ENCODE peak calls at places on chromosomes 5 and 9, in ten cellular contexts. Z is GM12878, Y is Panc1, D is GM23338, R is HL-60, J is vagina, O is transverse colon, W is stomach, S is HCT116, T is sigmoid colon. P is an unnamed sample.

GRCh38 chr9:37251452-37251851 is 131.1 kb downstream of the ZCCHC7 start:
- DNase-seq in Z (no peak), Y (no peak), D (peak; percentile 92), R (no peak), J (no peak), O (no peak), W (no peak), S (no peak), T (no peak), P (no peak)

GRCh38 chr5:58800861-58801540 is 218.1 kb downstream of the RAB3C start:
- DNase-seq in Z (no peak), Y (no peak), D (no peak), R (no peak), J (no peak), O (no peak), W (no peak), S (no peak), T (no peak), P (no peak)

GRCh38 chr5:102545175-102545574 is 46.4 kb upstream of the SLCO6A1 start:
- DNase-seq in Z (no peak), Y (no peak), D (peak; percentile 86), R (no peak), J (no peak), O (no peak), W (no peak), S (peak; percentile 27), T (no peak), P (no peak)

GRCh38 chr9:137866226-137867141 is 11.1 kb upstream of the CACNA1B start:
- DNase-seq in Z (peak; percentile 23), Y (no peak), D (no peak), R (no peak), J (no peak), O (no peak), W (no peak), S (no peak), T (no peak), P (no peak)

GRCh38 chr5:160508780-160509361 is 87.2 kb downstream of the PTTG1 start:
- DNase-seq in Z (peak; percentile 76), Y (peak; percentile 84), D (peak; percentile 89), R (peak; percentile 52), J (no peak), O (peak; percentile 62), W (peak; percentile 53), S (peak; percentile 73), T (peak; percentile 73), P (peak; percentile 65)

GRCh38 chr5:125603321-125603720 is 819.9 kb upstream of the GRAMD2B start:
- DNase-seq in Z (no peak), Y (no peak), D (no peak), R (no peak), J (no peak), O (no peak), W (no peak), S (no peak), T (no peak), P (no peak)

GRCh38 chr9:129597355-129598088 is 23.4 kb downstream of the C9orf50 start:
- DNase-seq in Z (no peak), Y (no peak), D (peak; percentile 79), R (no peak), J (no peak), O (peak; percentile 62), W (peak; percentile 92), S (peak; percentile 86), T (peak; percentile 86), P (peak; percentile 66)

GRCh38 chr9:100775912-100776311 is 198.0 kb downstream of the CAVIN4 start:
- DNase-seq in Z (no peak), Y (no peak), D (no peak), R (no peak), J (no peak), O (no peak), W (no peak), S (no peak), T (no peak), P (no peak)

GRCh38 chr5:2215059-2215458 is 332.3 kb upstream of the IRX4 start:
- DNase-seq in Z (no peak), Y (no peak), D (no peak), R (no peak), J (peak; percentile 42), O (no peak), W (no peak), S (no peak), T (no peak), P (no peak)

GRCh38 chr9:7973123-7973522 is 173.5 kb upstream of the DMAC1 start:
- DNase-seq in Z (no peak), Y (no peak), D (no peak), R (no peak), J (no peak), O (peak; percentile 17), W (no peak), S (no peak), T (no peak), P (peak; percentile 31)

GRCh38 chr9:22119537-22120167 is 110.5 kb upstream of the CDKN2B start:
- DNase-seq in Z (no peak), Y (no peak), D (peak; percentile 69), R (no peak), J (no peak), O (no peak), W (no peak), S (no peak), T (no peak), P (no peak)

GRCh38 chr5:132472431-132472830 is 18.1 kb downstream of the IRF1 start:
- DNase-seq in Z (no peak), Y (no peak), D (no peak), R (no peak), J (no peak), O (peak; percentile 4), W (peak; percentile 10), S (no peak), T (peak; percentile 39), P (no peak)

GRCh38 chr9:17219261-17219660 is 84.4 kb downstream of the CNTLN start:
- DNase-seq in Z (no peak), Y (no peak), D (no peak), R (no peak), J (no peak), O (no peak), W (no peak), S (no peak), T (no peak), P (no peak)

GRCh38 chr5:141664733-141665461 is 13.7 kb upstream of the FCHSD1 start:
- DNase-seq in Z (peak; percentile 31), Y (peak; percentile 41), D (peak; percentile 89), R (peak; percentile 70), J (no peak), O (peak; percentile 86), W (peak; percentile 91), S (peak; percentile 54), T (peak; percentile 84), P (peak; percentile 73)

GRCh38 chr5:171152382-171152781 is 156.7 kb upstream of the TLX3 start:
- DNase-seq in Z (no peak), Y (no peak), D (no peak), R (no peak), J (no peak), O (no peak), W (no peak), S (peak; percentile 22), T (no peak), P (no peak)

GRCh38 chr5:95643152-95643551 is 3.4 kb upstream of the RFESD start:
- DNase-seq in Z (no peak), Y (no peak), D (no peak), R (no peak), J (no peak), O (no peak), W (no peak), S (no peak), T (no peak), P (no peak)
- H3K27ac ChIP-seq in Z (no peak overlapping the region), Y (no peak overlapping the region), D (no peak overlapping the region), R (no peak overlapping the region), J (no peak overlapping the region), O (no peak overlapping the region), W (peak overlapping the region; percentile 97), S (no peak overlapping the region), T (no peak overlapping the region), P (peak overlapping the region; percentile 96)

GRCh38 chr9:126722252-126722921 is 82.5 kb upstream of the ZBTB43 start:
- DNase-seq in Z (peak; percentile 59), Y (no peak), D (peak; percentile 95), R (peak; percentile 26), J (no peak), O (peak; percentile 84), W (peak; percentile 80), S (peak; percentile 36), T (peak; percentile 90), P (peak; percentile 74)

GRCh38 chr9:126723807-126724172 is 81.0 kb upstream of the ZBTB43 start:
- DNase-seq in Z (no peak), Y (no peak), D (peak; percentile 86), R (no peak), J (no peak), O (no peak), W (no peak), S (no peak), T (no peak), P (no peak)

GRCh38 chr9:126721531-126722098 is 83.2 kb upstream of the ZBTB43 start:
- DNase-seq in Z (no peak), Y (no peak), D (no peak), R (no peak), J (no peak), O (no peak), W (no peak), S (no peak), T (no peak), P (no peak)

GRCh38 chr9:126724226-126724625 is 80.6 kb upstream of the ZBTB43 start:
- DNase-seq in Z (no peak), Y (no peak), D (no peak), R (no peak), J (no peak), O (no peak), W (no peak), S (no peak), T (no peak), P (no peak)

GRCh38 chr9:126722922-126723806 is 81.7 kb upstream of the ZBTB43 start:
- DNase-seq in Z (no peak), Y (no peak), D (peak; percentile 70), R (peak; percentile 32), J (no peak), O (peak; percentile 61), W (peak; percentile 55), S (no peak), T (peak; percentile 80), P (peak; percentile 36)
- TF ChIP-seq POLR2AphosphoS5 in Z (no peak), Y (no peak), D (peak; percentile 31), R (no peak), J (no peak), O (peak; percentile 33), W (peak; percentile 5), S (no peak), T (peak; percentile 12), P (peak; percentile 26)

GRCh38 chr5:57033103-57033502 is 81.2 kb upstream of the MIER3 start:
- DNase-seq in Z (no peak), Y (no peak), D (no peak), R (no peak), J (no peak), O (peak; percentile 91), W (peak; percentile 72), S (peak; percentile 34), T (no peak), P (no peak)
- H3K27ac ChIP-seq in Z (no peak overlapping the region), Y (no peak overlapping the region), D (no peak overlapping the region), R (no peak overlapping the region), J (no peak overlapping the region), O (peak overlapping the region; percentile 81), W (no peak overlapping the region), S (no peak overlapping the region), T (no peak overlapping the region), P (no peak overlapping the region)

DNA sequence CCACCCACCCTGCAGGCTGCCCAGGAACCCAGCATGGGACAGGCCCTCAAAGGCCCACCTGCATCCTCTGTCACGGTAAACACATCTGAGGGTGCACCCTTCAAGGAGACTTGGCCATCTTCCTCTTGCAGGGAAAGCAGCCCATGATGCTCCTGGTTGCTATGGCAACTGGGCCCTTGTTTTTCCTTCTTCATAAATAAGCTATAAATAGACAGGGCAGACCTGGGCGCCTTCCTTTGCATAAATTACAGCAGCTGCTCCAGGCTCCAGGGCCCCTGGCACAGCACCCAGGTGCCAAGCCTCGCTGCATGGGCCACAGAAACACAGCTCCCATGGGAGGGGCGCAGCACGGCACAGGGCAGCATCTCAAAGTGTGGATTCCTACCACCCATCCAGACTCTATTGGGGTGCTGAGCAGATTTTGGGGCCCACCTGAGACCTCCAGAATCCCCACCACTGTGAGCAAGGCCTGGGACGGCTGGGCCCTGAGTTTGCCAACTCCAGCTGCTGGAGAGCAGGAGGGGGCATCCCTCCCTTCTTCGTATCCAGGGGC is 5.8 kb upstream of the PSMB7 start:
- DNase-seq in Z (no peak), Y (no peak), D (peak; percentile 27), R (no peak), J (no peak), O (no peak), W (no peak), S (no peak), T (peak; percentile 53), P (no peak)
- TF ChIP-seq POLR2AphosphoS5 in Z (no peak), Y (no peak), D (no peak), R (no peak), J (no peak), O (no peak), W (no peak), S (no peak), T (no peak), P (no peak)

P was measured in prostate gland.